ENCODE peak calls at places on chromosomes 4 and X, in four cellular contexts. P is stimulated activated CD4-positive, alpha-beta T cell treated with anti-CD3 and anti-CD28 coated beads, Interleukin-15, amount 100 ng/mL, for 1 hour; U is tibial nerve; J is AG20443. B is an unnamed sample.

GRCh38 chrX:119218198-119218597 is 17.9 kb upstream of the PGRMC1 start:
- DNase-seq in P (no peak), U (no peak), J (peak), B (no peak)

GRCh38 chr4:150906987-150907633 is 108.0 kb downstream of the LRBA start:
- DNase-seq in J (no peak), U (no peak), P (no peak), B (no peak)

GRCh38 chr4:25547343-25547742 is 108.3 kb upstream of the SLC34A2 start:
- DNase-seq in P (no peak), U (no peak), J (no peak), B (no peak)

GRCh38 chr4:25949166-25949748 is 35.2 kb downstream of the SMIM20 start:
- DNase-seq in P (no peak), J (no peak), U (no peak), B (no peak)

GRCh38 chr4:90727938-90728337 is 600.7 kb downstream of the CCSER1 start:
- DNase-seq in U (no peak), P (no peak), J (no peak), B (no peak)

GRCh38 chr4:87575408-87575807 is 32.9 kb upstream of the DSPP start:
- DNase-seq in J (no peak), U (no peak), P (no peak), B (no peak)

GRCh38 chr4:31175242-31175910 is 455.2 kb downstream of the PCDH7 start:
- DNase-seq in U (no peak), P (no peak), J (no peak), B (peak)

GRCh38 chr4:168388890-168389289 is 70.3 kb upstream of the DDX60 start:
- DNase-seq in P (no peak), U (no peak), J (peak), B (peak)

GRCh38 chr4:155025762-155026457 is 182.5 kb upstream of the NPY2R start:
- DNase-seq in P (no peak), J (no peak), U (peak), B (peak)

GRCh38 chr4:93467484-93468155 is 360.9 kb upstream of the ATOH1 start:
- DNase-seq in P (no peak), U (no peak), J (no peak), B (no peak)

GRCh38 chrX:101415180-101416130 is 7.4 kb downstream of the HNRNPH2 start:
- DNase-seq in J (peak), U (peak), P (no peak), B (peak)

GRCh38 chr4:105909699-105910340 is 14.5 kb downstream of the NPNT start:
- DNase-seq in J (no peak), P (no peak), U (no peak), B (no peak)

GRCh38 chrX:134745636-134746378 is 87.5 kb upstream of the PLAC1 start:
- DNase-seq in J (no peak), U (no peak), P (no peak), B (no peak)

GRCh38 chr4:15455290-15455689 is 14.4 kb upstream of the CC2D2A start:
- DNase-seq in P (no peak), J (peak), U (peak), B (peak)

GRCh38 chrX:139204903-139205667 is 325.5 kb upstream of the F9 start:
- DNase-seq in U (no peak), J (peak), P (no peak), B (no peak)

GRCh38 chr4:1727117-1728031 is 6.1 kb downstream of the TACC3 start:
- DNase-seq in J (no peak), U (peak), P (no peak), B (peak)

GRCh38 chr4:2135083-2135482 is 76.0 kb downstream of the NAT8L start:
- DNase-seq in J (no peak), U (no peak), P (no peak), B (peak)

GRCh38 chr4:76309939-76310549 is 3.5 kb downstream of the STBD1 start:
- DNase-seq in P (no peak), J (no peak), U (no peak), B (no peak)

GRCh38 chr4:113884655-113885054 is 94.8 kb downstream of the ARSJ start:
- DNase-seq in J (no peak), U (no peak), P (no peak), B (no peak)

GRCh38 chr4:71004281-71004851 is 10.9 kb downstream of the DCK start:
- DNase-seq in P (peak), J (no peak), U (no peak), B (no peak)

GRCh38 chr4:3699261-3699660 is 66.9 kb upstream of the ADRA2C start:
- DNase-seq in U (no peak), P (no peak), J (no peak), B (no peak)

GRCh38 chr4:119731146-119731742 is 102.6 kb upstream of the PDE5A start:
- DNase-seq in U (no peak), J (no peak), P (no peak), B (peak)

GRCh38 chr4:43586813-43587212 is 694.3 kb downstream of the GRXCR1 start:
- DNase-seq in U (no peak), J (no peak), P (no peak), B (no peak)

GRCh38 chr4:78616046-78616498 is 64.5 kb downstream of the ANXA3 start:
- DNase-seq in P (no peak), U (no peak), J (peak), B (peak)

GRCh38 chrX:153347530-153347929 is 13.6 kb downstream of the ZNF275 start:
- DNase-seq in P (no peak), U (no peak), J (no peak), B (no peak)

GRCh38 chr4:81982846-81983540 is 390.8 kb downstream of the HNRNPD start:
- DNase-seq in P (no peak), J (no peak), U (no peak), B (no peak)

GRCh38 chr4:3791910-3792542 is 25.8 kb downstream of the ADRA2C start:
- DNase-seq in U (no peak), P (peak), J (peak), B (no peak)

GRCh38 chr4:7529368-7529923 is 94.7 kb upstream of the PSAPL1 start:
- DNase-seq in P (no peak), J (no peak), U (no peak), B (no peak)

GRCh38 chrX:130682990-130683389 is 220.0 kb downstream of the ENOX2 start:
- DNase-seq in U (no peak), J (peak), P (no peak), B (peak)

GRCh38 chrX:46582325-46582724 is 8.8 kb downstream of the CHST7 start:
- DNase-seq in U (no peak), P (no peak), J (peak), B (peak)

GRCh38 chr4:180059216-180059881 is 2183.9 kb upstream of the TENM3 start:
- DNase-seq in P (no peak), J (no peak), U (no peak), B (no peak)

GRCh38 chr4:945274-946102 is 13.2 kb downstream of the TMEM175 start:
- DNase-seq in U (no peak), P (no peak), J (no peak), B (no peak)

GRCh38 chr4:38634047-38634759 is 29.8 kb upstream of the KLF3 start:
- DNase-seq in P (no peak), J (no peak), U (no peak), B (no peak)

GRCh38 chrX:146887020-146887419 is 72.5 kb upstream of the CXorf51A start:
- DNase-seq in U (no peak), P (no peak), J (no peak), B (no peak)

GRCh38 chrX:34956915-34957314 is 14.3 kb downstream of the FAM47B start:
- DNase-seq in J (peak), P (no peak), U (no peak), B (peak)